ENCODE peak calls at places on chromosomes 16 and 17, in ten cellular contexts. One of them, this sample, is unnamed.

GRCh38 chr17:16013943-16014407 is 14.4 kb downstream of the TTC19 start:
- DNase-seq in ELF-1: no peak
- DNase-seq in stromal cell of bone marrow: peak
- DNase-seq in progenitor cell of endocrine pancreas: no peak
- DNase-seq in stomach: no peak
- DNase-seq in mucosa of descending colon: no peak
- DNase-seq in nephron progenitor cell: no peak
- DNase-seq in ovary: no peak
- DNase-seq in hypothalamus: no peak
- DNase-seq in endodermal cell: no peak
- DNase-seq in this sample: no peak

GRCh38 chr17:68576811-68577551 is 24.2 kb downstream of the FAM20A start:
- DNase-seq in stomach: no peak
- DNase-seq in ELF-1: no peak
- DNase-seq in nephron progenitor cell: no peak
- DNase-seq in hypothalamus: no peak
- DNase-seq in stromal cell of bone marrow: peak
- DNase-seq in endodermal cell: peak
- DNase-seq in progenitor cell of endocrine pancreas: no peak
- DNase-seq in mucosa of descending colon: peak
- DNase-seq in ovary: no peak
- DNase-seq in this sample: peak

GRCh38 chr17:2071421-2072281 is 16.7 kb downstream of the HIC1 start:
- DNase-seq in progenitor cell of endocrine pancreas: no peak
- DNase-seq in hypothalamus: no peak
- DNase-seq in stromal cell of bone marrow: no peak
- DNase-seq in nephron progenitor cell: no peak
- DNase-seq in ELF-1: no peak
- DNase-seq in mucosa of descending colon: no peak
- DNase-seq in ovary: peak
- DNase-seq in stomach: no peak
- DNase-seq in endodermal cell: no peak
- DNase-seq in this sample: no peak

GRCh38 chr16:30421010-30421409 is 8.8 kb downstream of the DCTPP1 start:
- DNase-seq in stomach: no peak
- DNase-seq in stromal cell of bone marrow: no peak
- DNase-seq in hypothalamus: no peak
- DNase-seq in mucosa of descending colon: no peak
- DNase-seq in progenitor cell of endocrine pancreas: no peak
- DNase-seq in ovary: no peak
- DNase-seq in nephron progenitor cell: no peak
- DNase-seq in endodermal cell: no peak
- DNase-seq in ELF-1: no peak
- DNase-seq in this sample: no peak

GRCh38 chr17:56982312-56982711 is 4.4 kb downstream of the SCPEP1 start:
- DNase-seq in stomach: no peak
- DNase-seq in ELF-1: no peak
- DNase-seq in nephron progenitor cell: no peak
- DNase-seq in endodermal cell: peak
- DNase-seq in stromal cell of bone marrow: no peak
- DNase-seq in hypothalamus: no peak
- DNase-seq in ovary: no peak
- DNase-seq in progenitor cell of endocrine pancreas: no peak
- DNase-seq in mucosa of descending colon: no peak
- DNase-seq in this sample: no peak

GRCh38 chr17:60601443-60602384 is 1.7 kb downstream of the PPM1D start:
- DNase-seq in ELF-1: peak
- DNase-seq in mucosa of descending colon: peak
- DNase-seq in stromal cell of bone marrow: peak
- DNase-seq in nephron progenitor cell: peak
- DNase-seq in progenitor cell of endocrine pancreas: peak
- DNase-seq in endodermal cell: peak
- DNase-seq in stomach: peak
- DNase-seq in hypothalamus: peak
- DNase-seq in ovary: peak
- DNase-seq in this sample: peak

GRCh38 chr17:75277664-75278071 is 6.6 kb upstream of the MIF4GD start:
- DNase-seq in stromal cell of bone marrow: peak
- DNase-seq in progenitor cell of endocrine pancreas: no peak
- DNase-seq in mucosa of descending colon: no peak
- DNase-seq in endodermal cell: no peak
- DNase-seq in hypothalamus: no peak
- DNase-seq in ELF-1: no peak
- DNase-seq in nephron progenitor cell: no peak
- DNase-seq in ovary: no peak
- DNase-seq in stomach: no peak
- DNase-seq in this sample: no peak

GRCh38 chr17:46822388-46822921 is 4.0 kb upstream of the WNT3 start:
- DNase-seq in stomach: no peak
- DNase-seq in nephron progenitor cell: no peak
- DNase-seq in ELF-1: peak
- DNase-seq in progenitor cell of endocrine pancreas: no peak
- DNase-seq in endodermal cell: peak
- DNase-seq in ovary: no peak
- DNase-seq in mucosa of descending colon: peak
- DNase-seq in hypothalamus: no peak
- DNase-seq in stromal cell of bone marrow: no peak
- DNase-seq in this sample: peak

GRCh38 chr16:69651217-69651616 is 75.1 kb downstream of the NQO1 start:
- DNase-seq in stromal cell of bone marrow: no peak
- DNase-seq in progenitor cell of endocrine pancreas: no peak
- DNase-seq in mucosa of descending colon: no peak
- DNase-seq in hypothalamus: no peak
- DNase-seq in ovary: no peak
- DNase-seq in nephron progenitor cell: no peak
- DNase-seq in ELF-1: no peak
- DNase-seq in endodermal cell: no peak
- DNase-seq in stomach: no peak
- DNase-seq in this sample: no peak

GRCh38 chr17:47317119-47317518 is 6.6 kb upstream of the EFCAB13 start:
- DNase-seq in ELF-1: no peak
- DNase-seq in nephron progenitor cell: no peak
- DNase-seq in stomach: no peak
- DNase-seq in mucosa of descending colon: no peak
- DNase-seq in hypothalamus: no peak
- DNase-seq in progenitor cell of endocrine pancreas: no peak
- DNase-seq in ovary: no peak
- DNase-seq in stromal cell of bone marrow: peak
- DNase-seq in endodermal cell: peak
- DNase-seq in this sample: no peak

GRCh38 chr16:30005341-30006094 is 5.3 kb downstream of the DOC2A start:
- DNase-seq in ovary: peak
- DNase-seq in stromal cell of bone marrow: peak
- DNase-seq in endodermal cell: peak
- DNase-seq in hypothalamus: no peak
- DNase-seq in ELF-1: no peak
- DNase-seq in nephron progenitor cell: peak
- DNase-seq in stomach: peak
- DNase-seq in progenitor cell of endocrine pancreas: no peak
- DNase-seq in mucosa of descending colon: peak
- DNase-seq in this sample: no peak

GRCh38 chr17:80743181-80743771 is 198.6 kb downstream of the RPTOR start:
- DNase-seq in hypothalamus: no peak
- DNase-seq in mucosa of descending colon: no peak
- DNase-seq in stromal cell of bone marrow: peak
- DNase-seq in progenitor cell of endocrine pancreas: no peak
- DNase-seq in endodermal cell: no peak
- DNase-seq in ELF-1: no peak
- DNase-seq in ovary: no peak
- DNase-seq in nephron progenitor cell: no peak
- DNase-seq in stomach: no peak
- DNase-seq in this sample: no peak

This sample was measured in testis.